ENCODE peak calls at places on chromosomes 7 and 10, in eight cellular contexts. A is fibroblast of lung, U is heart left ventricle, F is tibial artery, M is GM23248, I is suprapubic skin, O is HCT116, S is body of pancreas. C is an unnamed sample.

GRCh38 chr10:112793197-112793921 is 156.7 kb upstream of the TCF7L2 start:
- DNase-seq in M (peak; percentile 61), O (no peak), U (no peak), A (peak; percentile 28), S (no peak), F (no peak), I (no peak), C (no peak)

GRCh38 chr10:111113961-111114830 is 37.4 kb downstream of the ADRA2A start:
- DNase-seq in U (no peak), O (no peak), I (peak; percentile 59), F (peak; percentile 30), A (peak; percentile 16), S (no peak), M (peak; percentile 89), C (no peak)

GRCh38 chr7:92461027-92462003 is 14.0 kb downstream of the GATAD1 start:
- DNase-seq in F (no peak), S (peak; percentile 23), A (peak; percentile 33), I (no peak), M (peak; percentile 71), U (no peak), O (peak; percentile 41), C (no peak)

GRCh38 chr10:102247724-102248123 is 2.4 kb downstream of the GBF1 start:
- DNase-seq in A (no peak), S (no peak), M (peak; percentile 21), U (no peak), O (no peak), F (no peak), I (no peak), C (no peak)

GRCh38 chr10:68261132-68261856 is 29.4 kb upstream of the ATOH7 start:
- DNase-seq in A (no peak), M (no peak), I (no peak), F (no peak), O (no peak), S (peak; percentile 19), U (peak; percentile 83), C (no peak)

GRCh38 chr7:26029911-26030310 is 122.1 kb upstream of the NFE2L3 start:
- DNase-seq in M (no peak), O (no peak), F (no peak), I (no peak), A (no peak), S (no peak), U (no peak), C (no peak)

GRCh38 chr10:68301301-68301700 is 30.6 kb upstream of the HNRNPH3 start:
- DNase-seq in F (no peak), I (no peak), M (no peak), U (no peak), A (no peak), S (no peak), O (no peak), C (no peak)

GRCh38 chr7:107119376-107120100 is 49.3 kb upstream of the HBP1 start:
- DNase-seq in M (no peak), U (no peak), I (no peak), S (no peak), A (peak; percentile 34), F (no peak), O (no peak), C (no peak)

GRCh38 chr7:51113962-51114361 is 202.6 kb downstream of the COBL start:
- DNase-seq in I (no peak), A (no peak), O (no peak), U (no peak), F (no peak), S (no peak), M (no peak), C (no peak)

GRCh38 chr7:111324228-111324627 is 233.3 kb downstream of the LRRN3 start:
- DNase-seq in I (no peak), A (no peak), O (no peak), S (no peak), F (no peak), U (no peak), M (no peak), C (no peak)

GRCh38 chr7:35753761-35754603 is 46.9 kb upstream of the SEPTIN7 start:
- DNase-seq in U (peak; percentile 68), I (no peak), O (no peak), S (no peak), M (no peak), A (peak; percentile 34), F (peak; percentile 31), C (no peak)
- H3K27ac ChIP-seq in U (peak overlapping the region; percentile 6), I (peak overlapping the region; percentile 27), O (no peak overlapping the region), S (no peak overlapping the region), M (no peak overlapping the region), A (no peak overlapping the region), F (peak overlapping the region; percentile 1), C (no peak overlapping the region)

GRCh38 chr10:31051703-31052102 is 20.0 kb upstream of the ZNF438 start:
- DNase-seq in I (no peak), S (no peak), A (peak; percentile 62), U (no peak), M (peak; percentile 46), O (no peak), F (no peak), C (no peak)
- H3K27ac ChIP-seq in I (no peak overlapping the region), S (no peak overlapping the region), A (no peak overlapping the region), U (no peak overlapping the region), M (peak overlapping the region; percentile 6), O (no peak overlapping the region), F (no peak overlapping the region), C (peak overlapping the region; percentile 56)

GRCh38 chr10:123603130-123603529 is 63.0 kb upstream of the GPR26 start:
- DNase-seq in I (peak; percentile 31), F (no peak), U (peak; percentile 1), O (no peak), M (no peak), A (no peak), S (no peak), C (no peak)
- H3K27ac ChIP-seq in I (no peak overlapping the region), F (no peak overlapping the region), U (no peak overlapping the region), O (no peak overlapping the region), M (no peak overlapping the region), A (no peak overlapping the region), S (no peak overlapping the region), C (no peak overlapping the region)

DNA sequence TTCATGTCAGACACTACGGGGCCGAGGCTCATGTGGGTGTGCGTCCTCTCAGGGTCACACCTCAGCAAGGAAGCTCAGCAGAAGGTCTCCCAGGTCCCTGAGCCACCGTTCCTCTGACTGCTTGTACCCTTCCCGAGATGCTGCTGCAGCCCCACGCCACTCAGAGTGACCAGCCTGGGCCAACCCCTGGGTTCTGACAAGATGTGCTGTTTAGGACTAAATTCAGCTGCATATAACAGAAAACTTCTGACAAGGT is 512.5 kb downstream of the DNAJB6 start:
- DNase-seq in A (no peak), S (no peak), M (no peak), U (no peak), I (no peak), O (no peak), F (no peak), C (no peak)
- H3K27ac ChIP-seq in A (no peak overlapping the region), S (no peak overlapping the region), M (no peak overlapping the region), U (no peak overlapping the region), I (no peak overlapping the region), O (no peak overlapping the region), F (no peak overlapping the region), C (no peak overlapping the region)

GRCh38 chr7:23530355-23530754 is 1.4 kb downstream of the TRA2A start:
- DNase-seq in A (peak; percentile 33), U (no peak), M (peak; percentile 68), S (no peak), O (no peak), I (no peak), F (no peak), C (no peak)
- H3K27ac ChIP-seq in A (peak overlapping the region; percentile 100), U (peak overlapping the region; percentile 99), M (peak overlapping the region; percentile 98), S (peak overlapping the region; percentile 93), O (no peak overlapping the region), I (peak overlapping the region; percentile 96), F (peak overlapping the region; percentile 93), C (peak overlapping the region; percentile 77)

DNA sequence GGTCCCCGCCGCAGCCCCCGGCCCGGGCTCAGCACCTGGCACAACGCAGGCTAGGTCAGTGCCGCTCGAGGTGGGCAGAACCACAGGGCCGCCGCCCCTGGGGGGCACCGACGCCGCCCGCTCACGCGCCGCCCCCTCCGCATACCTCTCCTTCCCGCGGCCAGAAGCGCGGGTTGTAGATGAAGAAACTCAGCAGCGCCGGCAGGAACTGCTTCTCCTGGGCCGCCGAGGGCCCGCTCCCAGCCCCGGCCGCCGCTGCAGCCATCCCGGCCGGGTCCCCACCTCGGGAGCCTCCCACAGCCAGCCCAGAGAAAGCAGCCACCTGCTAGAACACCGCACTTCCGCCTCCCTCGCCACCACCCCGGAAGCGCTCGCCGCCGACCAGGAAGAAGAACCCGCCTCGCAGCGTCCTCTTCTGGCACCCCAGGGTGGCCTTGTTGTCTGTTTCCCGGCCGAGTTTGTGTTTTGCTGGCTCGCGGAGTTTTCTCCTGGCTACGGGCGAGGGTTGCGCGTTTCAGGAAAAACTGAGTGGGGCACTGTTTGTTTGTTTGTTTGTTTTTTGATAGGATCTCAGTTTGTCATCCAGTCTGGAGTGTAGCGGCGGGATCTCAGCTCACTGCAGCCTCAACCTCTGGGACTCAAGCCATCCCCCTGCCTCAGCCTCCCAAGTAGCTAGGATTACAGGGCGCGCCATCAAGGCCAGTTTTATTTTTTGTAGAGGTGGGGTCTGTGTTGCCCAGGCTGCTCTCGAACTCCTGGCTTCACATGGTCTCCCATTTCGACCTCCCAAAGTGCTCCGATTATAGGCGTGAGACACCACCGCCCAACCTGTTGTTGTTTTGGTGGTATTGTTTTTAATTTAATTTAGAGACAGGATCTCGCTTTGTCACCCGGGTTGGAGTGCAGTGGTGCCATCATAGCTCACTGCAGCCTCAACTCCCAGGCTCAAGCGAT is 17.7 kb downstream of the OCM2 start:
- DNase-seq in I (peak; percentile 91), A (peak; percentile 69), S (peak; percentile 86), F (peak; percentile 74), M (peak; percentile 81), O (peak; percentile 63), U (peak; percentile 80), C (peak; percentile 20)
- H3K27ac ChIP-seq in I (peak overlapping the region; percentile 66), A (peak overlapping the region; percentile 48), S (peak overlapping the region; percentile 90), F (peak overlapping the region; percentile 92), M (peak overlapping the region; percentile 11), O (peak overlapping the region; percentile 65), U (peak overlapping the region; percentile 45), C (peak overlapping the region; percentile 56)

DNA sequence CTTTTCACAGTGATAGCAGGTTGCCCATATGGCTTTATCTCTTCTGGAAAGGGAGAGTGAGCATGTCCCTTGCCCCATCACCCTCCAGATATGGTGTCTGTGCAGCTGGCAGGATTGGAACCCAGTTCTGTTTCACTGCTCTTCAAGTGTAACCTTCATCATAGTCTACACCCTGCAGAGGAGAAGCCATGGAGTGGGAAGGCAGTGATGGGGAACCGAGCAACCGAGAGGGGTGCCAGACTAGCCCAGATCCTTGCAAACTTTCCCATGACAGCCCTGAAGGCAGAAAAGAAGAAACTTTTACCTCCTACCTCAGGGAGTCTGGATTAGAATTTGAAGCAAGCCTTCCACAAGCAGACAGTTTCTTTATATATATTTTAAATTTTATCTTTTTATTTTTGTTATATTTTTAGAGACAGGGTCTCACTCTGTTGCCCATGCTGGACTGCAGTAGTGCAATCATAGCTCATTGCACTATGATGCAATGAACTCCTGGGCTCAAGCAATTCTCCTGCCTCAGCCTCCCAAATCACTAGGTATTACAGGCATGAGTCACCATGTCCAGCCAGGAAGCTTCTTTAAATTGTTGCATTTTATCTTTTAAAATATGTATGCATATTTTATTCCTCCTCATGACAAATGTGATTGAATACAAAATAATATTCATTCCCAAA is 133.3 kb downstream of the KCNMA1 start:
- DNase-seq in O (peak; percentile 34), F (no peak), A (peak; percentile 70), U (no peak), I (no peak), M (peak; percentile 64), S (no peak), C (no peak)
- H3K27ac ChIP-seq in O (peak overlapping the region; percentile 77), F (no peak overlapping the region), A (peak overlapping the region; percentile 74), U (no peak overlapping the region), I (no peak overlapping the region), M (peak overlapping the region; percentile 79), S (no peak overlapping the region), C (peak overlapping the region; percentile 98)

C was measured in epithelial cell of prostate.